ENCODE peak calls at places on chromosomes 5 and 9, in four cellular contexts. E is HCT116, R is AG04450, A is fibroblast of villous mesenchyme. X is an unnamed sample.

GRCh38 chr9:38390851-38391250 is 1.7 kb upstream of the ALDH1B1 start:
- DNase-seq in E (no peak), R (no peak), A (no peak), X (no peak)

GRCh38 chr9:129176786-129177442 is 1.1 kb downstream of the IER5L start:
- DNase-seq in E (no peak), R (no peak), A (peak; percentile 64), X (peak; percentile 51)

GRCh38 chr9:19174127-19174921 is 47.0 kb upstream of the PLIN2 start:
- DNase-seq in E (peak; percentile 34), R (peak; percentile 65), A (peak; percentile 96), X (peak; percentile 96)

GRCh38 chr5:171681667-171682066 is 104.0 kb upstream of the SMIM23 start:
- DNase-seq in E (no peak), R (no peak), A (no peak), X (peak; percentile 40)

GRCh38 chr9:92671323-92671722 is 1.4 kb upstream of the IPPK start:
- DNase-seq in E (peak; percentile 82), R (peak; percentile 50), A (peak; percentile 85), X (peak; percentile 84)

GRCh38 chr9:84435902-84436301 is 95.3 kb upstream of the SLC28A3 start:
- DNase-seq in E (no peak), R (no peak), A (no peak), X (no peak)

GRCh38 chr5:1220831-1221230 is 4.3 kb upstream of the SLC6A18 start:
- DNase-seq in E (no peak), R (no peak), A (no peak), X (no peak)

GRCh38 chr5:66671305-66671704 is 75.1 kb downstream of the MAST4 start:
- DNase-seq in E (no peak), R (no peak), A (no peak), X (no peak)

DNA sequence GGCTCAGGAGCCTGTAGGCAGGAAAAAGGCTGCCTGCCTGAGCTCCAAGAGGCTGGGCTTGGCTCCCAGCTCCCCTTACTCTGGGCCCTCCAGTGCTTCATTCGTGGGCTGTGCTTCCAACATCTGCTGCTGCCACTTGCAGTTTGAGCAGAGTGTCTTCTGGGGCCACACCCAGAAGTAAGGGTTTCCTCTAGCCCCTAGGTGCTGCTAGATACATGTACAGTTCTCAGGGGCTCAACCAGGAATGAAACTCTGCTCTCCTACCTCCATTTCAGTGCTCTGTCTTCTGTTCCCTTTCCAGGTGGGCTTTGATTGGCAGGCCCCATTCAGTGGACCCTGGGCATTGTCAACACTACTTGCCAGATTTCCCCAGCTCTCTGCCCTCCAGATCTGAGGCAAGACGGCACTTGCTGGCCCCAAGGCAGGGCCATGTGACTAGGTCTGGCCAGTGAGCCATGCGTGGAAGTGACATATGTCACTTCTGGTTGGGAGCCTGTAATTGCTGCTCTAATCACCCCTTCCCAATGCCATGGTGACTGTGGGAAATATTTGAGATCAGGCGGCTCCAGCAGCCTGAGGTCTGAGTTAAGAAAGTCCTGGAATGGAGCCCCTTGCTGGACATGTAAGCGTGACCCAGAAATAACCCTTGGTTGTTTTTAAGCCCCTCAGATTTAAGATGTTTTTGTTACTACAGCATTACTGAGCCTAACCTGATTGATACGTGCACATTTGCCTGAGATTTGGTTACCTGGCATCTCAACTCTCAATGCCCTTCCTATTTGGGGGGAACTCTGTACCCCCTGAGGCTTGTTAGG is 9.4 kb upstream of the BOD1 start:
- DNase-seq in E (no peak), R (no peak), A (no peak), X (peak; percentile 22)
- TF ChIP-seq CTCF in E (no peak), R (no peak), A (no peak), X (peak; percentile 11)

DNA sequence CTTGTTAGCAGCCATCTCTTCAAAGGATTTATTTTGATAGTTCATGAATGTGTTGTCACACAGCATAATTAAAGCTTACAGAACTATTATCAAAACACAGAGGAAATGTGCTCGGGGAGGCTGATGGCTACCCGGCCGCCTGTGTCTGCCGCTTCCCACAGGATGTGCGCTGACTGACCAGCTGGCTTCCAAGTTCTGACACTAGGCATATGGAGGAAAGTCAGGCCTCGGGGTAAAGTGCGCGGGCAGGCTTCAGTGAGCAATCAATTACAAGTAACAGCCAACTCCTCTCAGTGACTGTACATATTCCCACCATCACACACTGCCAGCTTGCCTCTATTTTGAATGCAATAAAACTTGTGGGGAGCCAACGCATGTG is 77.5 kb downstream of the EBF1 start:
- DNase-seq in E (no peak), R (peak; percentile 55), A (peak; percentile 97), X (peak; percentile 87)
- H3K4me3 ChIP-seq in E (no peak overlapping the region), R (no peak overlapping the region), A (no peak overlapping the region), X (no peak overlapping the region)

DNA sequence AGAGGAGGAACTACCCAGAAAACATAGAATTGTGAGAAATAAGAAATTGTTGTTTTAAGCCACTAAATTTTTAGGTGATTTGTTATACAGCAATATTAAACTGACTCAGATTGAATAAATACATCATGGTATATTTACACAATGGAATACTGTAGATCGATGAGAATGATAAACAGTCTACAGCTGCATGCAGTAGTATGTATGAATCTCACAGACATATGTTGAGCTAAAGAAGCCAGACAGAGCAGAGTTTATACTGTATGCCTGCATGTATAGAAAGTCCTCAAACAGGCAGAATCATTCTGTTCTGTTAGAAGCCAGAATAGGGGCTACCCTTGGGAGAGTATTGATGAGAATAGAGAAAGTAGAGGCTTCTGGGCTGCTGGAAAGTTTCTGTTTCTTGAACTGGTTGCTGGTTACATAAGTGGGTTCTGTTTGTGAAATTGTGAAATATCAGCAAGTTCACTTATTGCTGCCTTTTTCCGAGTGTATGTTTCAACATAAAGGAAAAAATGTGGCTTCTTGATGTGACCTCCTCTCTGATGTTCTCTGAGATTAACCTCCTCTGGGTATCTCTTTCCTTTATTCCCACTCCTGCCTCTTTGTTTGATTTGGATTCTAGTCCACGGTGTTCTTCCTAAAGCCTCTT is 9.6 kb downstream of the KIAA1958 start:
- DNase-seq in E (no peak), R (no peak), A (peak; percentile 58), X (no peak)
- TF ChIP-seq CTCF in E (no peak), R (no peak), A (no peak), X (no peak)

DNA sequence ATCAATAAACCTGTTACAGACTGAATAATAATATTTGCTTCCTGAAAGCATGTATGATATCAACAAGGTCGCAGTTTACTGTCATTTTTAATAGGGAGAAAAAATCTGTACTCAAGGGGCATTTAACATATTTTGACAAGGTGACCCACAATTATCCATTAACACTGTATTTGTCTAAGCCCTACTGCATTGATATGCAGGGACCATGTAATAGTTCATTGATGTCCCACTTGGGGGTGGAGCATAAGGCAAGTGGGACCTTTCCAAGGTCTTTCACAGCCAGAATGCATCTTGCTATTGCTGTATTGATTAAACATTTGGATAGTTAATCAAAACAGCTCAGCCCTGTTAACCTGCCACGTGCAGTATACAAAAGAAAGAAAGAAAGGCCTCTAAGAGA is 502.0 kb downstream of the NR2F1-AS1 start:
- DNase-seq in E (no peak), R (no peak), A (no peak), X (no peak)
- H3K4me3 ChIP-seq in E (no peak overlapping the region), R (no peak overlapping the region), A (no peak overlapping the region), X (no peak overlapping the region)

X was measured in cardiac fibroblast.